ENCODE peak calls at places on chromosomes 12 and 14, in eight cellular contexts. One of them, this sample, is unnamed.

GRCh38 chr14:83463500-83464098 is 1929.9 kb upstream of the SEL1L start:
- DNase-seq in hepatocyte: peak
- DNase-seq in HCT116: no peak
- DNase-seq in SK-N-SH: peak
- DNase-seq in MM.1S: peak
- DNase-seq in neural progenitor cell: peak
- DNase-seq in GM23338: peak
- DNase-seq in OCI-LY7: peak
- DNase-seq in this sample: peak

GRCh38 chr14:24928501-24928900 is 121.4 kb downstream of the STXBP6 start:
- DNase-seq in HCT116: no peak
- DNase-seq in SK-N-SH: no peak
- DNase-seq in OCI-LY7: no peak
- DNase-seq in hepatocyte: no peak
- DNase-seq in MM.1S: no peak
- DNase-seq in GM23338: no peak
- DNase-seq in neural progenitor cell: no peak
- DNase-seq in this sample: no peak

GRCh38 chr12:93621986-93622385 is 49.5 kb downstream of the SOCS2 start:
- DNase-seq in OCI-LY7: no peak
- DNase-seq in GM23338: no peak
- DNase-seq in MM.1S: no peak
- DNase-seq in neural progenitor cell: no peak
- DNase-seq in HCT116: no peak
- DNase-seq in SK-N-SH: no peak
- DNase-seq in hepatocyte: no peak
- DNase-seq in this sample: no peak

GRCh38 chr12:6563448-6564050 is 4.5 kb downstream of the NOP2 start:
- DNase-seq in OCI-LY7: peak
- DNase-seq in SK-N-SH: peak
- DNase-seq in hepatocyte: peak
- DNase-seq in HCT116: no peak
- DNase-seq in neural progenitor cell: peak
- DNase-seq in GM23338: peak
- DNase-seq in MM.1S: peak
- DNase-seq in this sample: peak

GRCh38 chr12:77239617-77240016 is 174.2 kb upstream of the E2F7 start:
- DNase-seq in SK-N-SH: no peak
- DNase-seq in MM.1S: no peak
- DNase-seq in neural progenitor cell: no peak
- DNase-seq in HCT116: no peak
- DNase-seq in OCI-LY7: no peak
- DNase-seq in GM23338: no peak
- DNase-seq in hepatocyte: no peak
- DNase-seq in this sample: no peak

GRCh38 chr12:49983892-49984291 is 11.1 kb downstream of the AQP6 start:
- DNase-seq in hepatocyte: peak
- DNase-seq in neural progenitor cell: peak
- DNase-seq in OCI-LY7: no peak
- DNase-seq in SK-N-SH: peak
- DNase-seq in GM23338: no peak
- DNase-seq in HCT116: no peak
- DNase-seq in MM.1S: no peak
- DNase-seq in this sample: peak

GRCh38 chr14:70842851-70843462 is 33.6 kb upstream of the MAP3K9 start:
- DNase-seq in HCT116: no peak
- DNase-seq in hepatocyte: no peak
- DNase-seq in OCI-LY7: no peak
- DNase-seq in neural progenitor cell: no peak
- DNase-seq in GM23338: no peak
- DNase-seq in SK-N-SH: no peak
- DNase-seq in MM.1S: no peak
- DNase-seq in this sample: no peak

GRCh38 chr14:77311217-77311616 is 9.5 kb downstream of the POMT2 start:
- DNase-seq in OCI-LY7: no peak
- DNase-seq in HCT116: no peak
- DNase-seq in SK-N-SH: no peak
- DNase-seq in hepatocyte: no peak
- DNase-seq in neural progenitor cell: no peak
- DNase-seq in GM23338: no peak
- DNase-seq in MM.1S: no peak
- DNase-seq in this sample: no peak

GRCh38 chr12:114691810-114692557 is 8.0 kb upstream of the TBX3 start:
- DNase-seq in neural progenitor cell: peak
- DNase-seq in hepatocyte: no peak
- DNase-seq in OCI-LY7: no peak
- DNase-seq in MM.1S: no peak
- DNase-seq in HCT116: no peak
- DNase-seq in GM23338: peak
- DNase-seq in SK-N-SH: peak
- DNase-seq in this sample: peak

GRCh38 chr14:30558675-30559555 is at the start of gene G2E3:
- DNase-seq in GM23338: peak
- DNase-seq in HCT116: peak
- DNase-seq in hepatocyte: peak
- DNase-seq in OCI-LY7: peak
- DNase-seq in neural progenitor cell: peak
- DNase-seq in SK-N-SH: peak
- DNase-seq in MM.1S: peak
- DNase-seq in this sample: peak

GRCh38 chr14:85333313-85333712 is 196.6 kb upstream of the FLRT2 start:
- DNase-seq in hepatocyte: no peak
- DNase-seq in MM.1S: no peak
- DNase-seq in OCI-LY7: no peak
- DNase-seq in neural progenitor cell: no peak
- DNase-seq in GM23338: no peak
- DNase-seq in SK-N-SH: no peak
- DNase-seq in HCT116: no peak
- DNase-seq in this sample: peak

GRCh38 chr12:110022980-110023633 is 23.9 kb downstream of the ANKRD13A start:
- DNase-seq in hepatocyte: no peak
- DNase-seq in HCT116: no peak
- DNase-seq in neural progenitor cell: peak
- DNase-seq in SK-N-SH: no peak
- DNase-seq in GM23338: peak
- DNase-seq in MM.1S: no peak
- DNase-seq in OCI-LY7: no peak
- DNase-seq in this sample: no peak

GRCh38 chr12:38411426-38411825 is 94.9 kb downstream of the ALG10B start:
- DNase-seq in OCI-LY7: no peak
- DNase-seq in HCT116: no peak
- DNase-seq in SK-N-SH: no peak
- DNase-seq in hepatocyte: no peak
- DNase-seq in neural progenitor cell: no peak
- DNase-seq in GM23338: no peak
- DNase-seq in MM.1S: no peak
- DNase-seq in this sample: no peak

GRCh38 chr12:38411947-38412346 is 95.4 kb downstream of the ALG10B start:
- DNase-seq in neural progenitor cell: no peak
- DNase-seq in hepatocyte: no peak
- DNase-seq in OCI-LY7: no peak
- DNase-seq in MM.1S: no peak
- DNase-seq in GM23338: no peak
- DNase-seq in HCT116: no peak
- DNase-seq in SK-N-SH: no peak
- DNase-seq in this sample: no peak

DNA sequence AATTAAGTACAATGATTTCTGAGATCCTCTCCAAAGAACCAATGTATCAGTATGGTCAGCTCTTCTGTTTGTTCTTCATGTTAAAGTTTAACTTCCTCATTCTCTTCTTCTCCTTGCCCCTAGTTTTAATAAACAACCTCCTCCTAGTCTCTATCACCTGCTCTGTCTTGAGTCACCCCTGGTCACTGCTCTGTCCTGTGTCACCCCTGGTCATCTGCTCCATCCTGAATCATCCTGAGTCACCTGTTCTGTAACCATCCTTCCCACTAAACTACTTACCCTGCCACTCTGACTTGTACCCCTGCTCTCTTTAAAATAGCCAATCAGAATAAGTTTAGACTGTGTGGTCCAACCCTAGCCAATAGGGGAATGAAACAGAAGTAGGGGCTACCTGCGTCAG is 100.5 kb downstream of the ALG10B start:
- DNase-seq in hepatocyte: no peak
- DNase-seq in OCI-LY7: no peak
- DNase-seq in GM23338: no peak
- DNase-seq in HCT116: no peak
- DNase-seq in SK-N-SH: no peak
- DNase-seq in MM.1S: no peak
- DNase-seq in neural progenitor cell: no peak
- DNase-seq in this sample: peak
- TF ChIP-seq EZH2phosphoT487 in hepatocyte: no peak
- TF ChIP-seq EZH2phosphoT487 in OCI-LY7: no peak
- TF ChIP-seq EZH2phosphoT487 in GM23338: no peak
- TF ChIP-seq EZH2phosphoT487 in HCT116: no peak
- TF ChIP-seq EZH2phosphoT487 in SK-N-SH: no peak
- TF ChIP-seq EZH2phosphoT487 in MM.1S: no peak
- TF ChIP-seq EZH2phosphoT487 in neural progenitor cell: no peak
- TF ChIP-seq EZH2phosphoT487 in this sample: no peak

GRCh38 chr12:58886474-58886873 is 33.8 kb downstream of the LRIG3 start:
- DNase-seq in GM23338: no peak
- DNase-seq in OCI-LY7: no peak
- DNase-seq in MM.1S: no peak
- DNase-seq in neural progenitor cell: no peak
- DNase-seq in HCT116: no peak
- DNase-seq in SK-N-SH: no peak
- DNase-seq in hepatocyte: no peak
- DNase-seq in this sample: no peak
- H2AFZ ChIP-seq in GM23338: no peak
- H2AFZ ChIP-seq in OCI-LY7: no peak
- H2AFZ ChIP-seq in MM.1S: no peak
- H2AFZ ChIP-seq in neural progenitor cell: no peak
- H2AFZ ChIP-seq in HCT116: no peak
- H2AFZ ChIP-seq in SK-N-SH: no peak
- H2AFZ ChIP-seq in hepatocyte: no peak
- H2AFZ ChIP-seq in this sample: no peak

DNA sequence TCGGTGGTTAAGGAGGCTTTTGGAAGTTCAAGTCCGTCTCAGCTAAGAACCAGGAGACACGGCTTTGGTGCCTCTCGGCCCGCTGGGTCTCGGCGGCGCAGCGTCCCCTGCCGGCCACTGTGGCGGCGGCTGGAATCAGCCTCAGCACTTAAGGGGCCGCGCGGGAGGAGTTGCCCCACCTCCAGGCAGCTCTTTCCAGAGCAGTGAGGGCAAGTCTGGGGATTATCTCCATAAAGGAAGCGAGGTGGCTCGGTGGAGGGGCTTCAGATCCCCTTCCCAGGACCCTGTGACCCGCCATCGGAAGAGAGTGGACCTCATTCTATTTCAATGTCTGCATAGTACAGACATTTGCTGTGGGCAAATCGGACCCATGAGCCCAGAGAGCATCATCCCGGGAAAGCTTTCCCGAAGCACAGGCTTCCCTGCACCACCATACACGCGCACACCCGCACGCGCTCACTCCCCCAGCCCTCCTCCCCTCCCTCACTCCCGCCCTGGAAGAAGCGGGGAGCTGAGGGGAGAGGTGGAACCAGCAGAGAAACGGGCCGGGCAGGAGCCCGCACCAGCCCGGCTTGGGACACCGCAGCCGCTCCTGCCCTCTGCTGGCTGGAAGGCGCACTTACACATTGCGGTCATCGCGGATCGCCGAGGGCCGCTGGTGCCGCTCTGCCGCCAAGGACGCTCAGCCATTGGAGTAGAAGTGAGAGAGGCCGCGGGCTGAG is 15.9 kb downstream of the RNASE2 start:
- DNase-seq in GM23338: peak
- DNase-seq in MM.1S: peak
- DNase-seq in HCT116: peak
- DNase-seq in SK-N-SH: peak
- DNase-seq in neural progenitor cell: peak
- DNase-seq in OCI-LY7: peak
- DNase-seq in hepatocyte: peak
- DNase-seq in this sample: peak
- TF ChIP-seq CTCF in GM23338: peak
- TF ChIP-seq CTCF in MM.1S: peak
- TF ChIP-seq CTCF in HCT116: peak
- TF ChIP-seq CTCF in SK-N-SH: peak
- TF ChIP-seq CTCF in neural progenitor cell: peak
- TF ChIP-seq CTCF in OCI-LY7: peak
- TF ChIP-seq CTCF in hepatocyte: peak
- TF ChIP-seq CTCF in this sample: peak

DNA sequence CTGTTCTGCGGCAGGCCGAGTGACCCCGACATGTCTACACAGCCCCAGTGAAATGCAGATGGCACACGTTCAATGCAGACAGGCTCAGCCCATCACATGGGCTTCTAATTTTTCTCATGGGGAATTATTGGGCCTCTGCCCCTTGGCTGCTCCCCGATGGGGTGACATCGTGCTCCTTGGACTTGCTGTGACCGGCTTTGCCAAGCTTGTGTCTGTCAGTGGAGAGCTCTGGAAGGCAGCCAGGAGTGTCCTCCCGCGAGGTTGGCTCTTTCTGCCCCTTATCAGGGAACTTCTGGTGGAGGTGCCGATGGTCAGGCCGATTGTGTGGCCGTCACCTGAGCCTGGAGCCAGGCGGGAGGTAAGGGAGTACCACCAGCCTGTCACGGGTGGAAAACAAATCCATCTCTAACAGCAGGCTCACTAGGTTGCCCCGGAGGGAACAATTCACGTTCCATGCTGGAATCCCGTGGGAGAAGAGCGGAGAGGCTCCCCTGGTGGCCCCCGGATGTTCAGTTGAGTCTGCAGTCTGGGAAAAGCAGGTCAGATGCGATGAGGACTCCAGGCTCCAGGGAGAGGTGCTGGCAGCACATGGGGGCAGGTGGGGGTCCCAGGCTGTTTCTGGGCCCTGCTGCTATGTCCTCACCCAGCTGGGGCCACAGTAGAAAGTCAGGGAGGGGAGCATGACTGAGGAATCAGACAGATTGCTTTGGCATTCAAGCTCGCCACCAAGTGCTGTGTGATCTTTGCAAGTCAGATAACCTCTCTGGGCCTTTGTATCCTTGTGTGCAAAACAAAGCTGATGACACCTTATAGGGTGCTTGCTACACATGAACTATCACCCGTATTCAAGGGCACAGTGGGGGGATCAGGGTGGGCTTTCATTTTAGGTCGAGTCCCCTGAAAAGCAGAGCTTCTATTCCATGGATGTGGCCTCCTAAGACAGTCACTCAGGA is 43.2 kb upstream of the EML1 start:
- DNase-seq in MM.1S: no peak
- DNase-seq in OCI-LY7: no peak
- DNase-seq in neural progenitor cell: no peak
- DNase-seq in GM23338: no peak
- DNase-seq in SK-N-SH: peak
- DNase-seq in hepatocyte: no peak
- DNase-seq in HCT116: no peak
- DNase-seq in this sample: no peak
- TF ChIP-seq EZH2phosphoT487 in MM.1S: no peak
- TF ChIP-seq EZH2phosphoT487 in OCI-LY7: no peak
- TF ChIP-seq EZH2phosphoT487 in neural progenitor cell: no peak
- TF ChIP-seq EZH2phosphoT487 in GM23338: no peak
- TF ChIP-seq EZH2phosphoT487 in SK-N-SH: no peak
- TF ChIP-seq EZH2phosphoT487 in hepatocyte: no peak
- TF ChIP-seq EZH2phosphoT487 in HCT116: no peak
- TF ChIP-seq EZH2phosphoT487 in this sample: no peak

GRCh38 chr12:21775130-21775920 is 819 bp upstream of the KCNJ8 start:
- DNase-seq in OCI-LY7: no peak
- DNase-seq in SK-N-SH: peak
- DNase-seq in HCT116: no peak
- DNase-seq in hepatocyte: no peak
- DNase-seq in neural progenitor cell: no peak
- DNase-seq in MM.1S: no peak
- DNase-seq in GM23338: peak
- DNase-seq in this sample: no peak
- H2AFZ ChIP-seq in OCI-LY7: no peak
- H2AFZ ChIP-seq in SK-N-SH: no peak
- H2AFZ ChIP-seq in HCT116: no peak
- H2AFZ ChIP-seq in hepatocyte: peak
- H2AFZ ChIP-seq in neural progenitor cell: no peak
- H2AFZ ChIP-seq in MM.1S: no peak
- H2AFZ ChIP-seq in GM23338: peak
- H2AFZ ChIP-seq in this sample: no peak

GRCh38 chr12:54012631-54013398 is 4.0 kb downstream of the HOXC8 start:
- DNase-seq in MM.1S: no peak
- DNase-seq in neural progenitor cell: no peak
- DNase-seq in HCT116: no peak
- DNase-seq in OCI-LY7: peak
- DNase-seq in hepatocyte: no peak
- DNase-seq in SK-N-SH: no peak
- DNase-seq in GM23338: no peak
- DNase-seq in this sample: peak
- TF ChIP-seq CTCF in MM.1S: no peak
- TF ChIP-seq CTCF in neural progenitor cell: peak
- TF ChIP-seq CTCF in HCT116: no peak
- TF ChIP-seq CTCF in OCI-LY7: peak
- TF ChIP-seq CTCF in hepatocyte: no peak
- TF ChIP-seq CTCF in SK-N-SH: no peak
- TF ChIP-seq CTCF in GM23338: no peak
- TF ChIP-seq CTCF in this sample: no peak

This sample was measured in PC-3.